ENCODE peak calls at places on chromosome 19, in ten cellular contexts. E, B, K, S, W, G, A, N, H and L are unnamed samples.

GRCh38 chr19:57419439-57419838 is 8.5 kb downstream of the ZNF17 start:
- DNase-seq in W (no peak), A (no peak), H (no peak), S (no peak), N (no peak), E (no peak), G (no peak), B (no peak), K (no peak), L (no peak)

GRCh38 chr19:43789029-43789428 is 8.3 kb upstream of the KCNN4 start:
- DNase-seq in E (no peak), A (peak), B (no peak), S (no peak), G (no peak), W (no peak), K (no peak), H (peak), N (no peak), L (no peak)

GRCh38 chr19:19204181-19204580 is 967 bp upstream of the NR2C2AP start:
- DNase-seq in G (no peak), H (no peak), W (no peak), S (no peak), N (no peak), B (no peak), E (no peak), K (no peak), A (no peak), L (no peak)

GRCh38 chr19:42634409-42635232 is 39.9 kb upstream of the CEACAM8 start:
- DNase-seq in N (no peak), S (no peak), B (peak), A (no peak), K (no peak), E (no peak), G (peak), W (no peak), H (peak), L (peak)

GRCh38 chr19:13094285-13094595 is 8.4 kb downstream of the LYL1 start:
- DNase-seq in K (no peak), G (no peak), H (no peak), S (no peak), W (no peak), N (no peak), A (no peak), E (peak), B (no peak), L (no peak)

GRCh38 chr19:7894612-7895309 is 6.5 kb downstream of the LRRC8E start:
- DNase-seq in E (no peak), N (no peak), S (no peak), W (no peak), G (no peak), K (no peak), B (no peak), A (no peak), H (no peak), L (no peak)

GRCh38 chr19:708154-709141 is at the start of gene PALM:
- DNase-seq in W (no peak), K (no peak), E (peak), G (no peak), A (peak), H (no peak), B (no peak), S (no peak), N (peak), L (no peak)

GRCh38 chr19:35260694-35261304 is 8.0 kb upstream of the USF2 start:
- DNase-seq in G (peak), E (no peak), K (no peak), W (no peak), S (peak), B (no peak), A (no peak), N (no peak), H (no peak), L (peak)

GRCh38 chr19:19619849-19620210 is 1.3 kb upstream of the PBX4 start:
- DNase-seq in N (no peak), H (no peak), S (no peak), B (no peak), A (no peak), E (no peak), G (no peak), W (no peak), K (no peak), L (no peak)

GRCh38 chr19:4449826-4450075 is 7.8 kb downstream of the UBXN6 start:
- DNase-seq in W (no peak), B (no peak), N (no peak), E (no peak), A (no peak), K (no peak), H (no peak), G (no peak), S (no peak), L (no peak)

GRCh38 chr19:17473041-17473440 is 2.7 kb downstream of the SLC27A1 start:
- DNase-seq in E (no peak), N (no peak), B (no peak), G (no peak), A (no peak), W (no peak), K (no peak), H (no peak), S (no peak), L (no peak)

GRCh38 chr19:16076958-16077611 is 790 bp downstream of the TPM4 start:
- DNase-seq in A (peak), W (no peak), K (no peak), N (peak), S (peak), B (no peak), G (peak), E (no peak), H (no peak), L (peak)

GRCh38 chr19:1267441-1268391 is 1.4 kb upstream of the CIRBP start:
- DNase-seq in H (no peak), G (no peak), S (no peak), A (no peak), N (no peak), E (peak), W (no peak), K (no peak), B (no peak), L (no peak)